ENCODE peak calls at places on chromosomes 3 and 15, in six cellular contexts. M is SHP77 treated with DMSO at 0.1 percent for 48 hours, F is nephron progenitor cell, I is anterior cingulate cortex, H is NCI-H1092 treated with DMSO at 0.1 percent for 48 hours, T is GM06990. Z is an unnamed sample.

GRCh38 chr3:24829632-24830229 is 335.1 kb upstream of the THRB start:
- DNase-seq in T (no peak), F (peak), H (peak), M (no peak), I (no peak), Z (peak)

GRCh38 chr3:177251756-177252155 is 54.5 kb upstream of the TBL1XR1 start:
- DNase-seq in M (no peak), F (no peak), T (no peak), I (no peak), H (no peak), Z (no peak)

GRCh38 chr3:632571-633170 is 436.1 kb downstream of the CHL1 start:
- DNase-seq in F (peak), M (peak), H (peak), I (peak), T (no peak), Z (peak)

GRCh38 chr15:98800437-98801233 is 152.3 kb downstream of the IGF1R start:
- DNase-seq in M (peak), F (peak), H (peak), T (no peak), I (peak), Z (no peak)

GRCh38 chr3:69888946-69889315 is 110.6 kb upstream of the SAMMSON start:
- DNase-seq in H (no peak), M (no peak), I (no peak), T (no peak), F (no peak), Z (no peak)

GRCh38 chr3:156396851-156397250 is 158.1 kb downstream of the SSR3 start:
- DNase-seq in M (no peak), I (no peak), H (no peak), T (no peak), F (no peak), Z (no peak)

GRCh38 chr3:98972155-98972554 is 70.7 kb upstream of the DCBLD2 start:
- DNase-seq in H (no peak), M (no peak), T (no peak), I (no peak), F (no peak), Z (no peak)

GRCh38 chr3:134367869-134368750 is 6.1 kb downstream of the AMOTL2 start:
- DNase-seq in T (no peak), H (no peak), F (no peak), M (no peak), I (no peak), Z (no peak)

GRCh38 chr3:183435701-183436100 is 7.3 kb upstream of the MCF2L2 start:
- DNase-seq in M (no peak), T (peak), H (no peak), F (no peak), I (no peak), Z (peak)

GRCh38 chr3:123229145-123229544 is 27.4 kb downstream of the SEC22A start:
- DNase-seq in F (no peak), T (no peak), I (no peak), M (no peak), H (peak), Z (no peak)

GRCh38 chr3:20842002-20842401 is 656.0 kb upstream of the SGO1 start:
- DNase-seq in I (no peak), T (no peak), F (no peak), H (no peak), M (no peak), Z (no peak)

GRCh38 chr15:34664418-34664817 is 81.0 kb upstream of the GOLGA8B start:
- DNase-seq in M (no peak), F (no peak), T (no peak), I (no peak), H (no peak), Z (no peak)

GRCh38 chr3:49916686-49917085 is 12.9 kb downstream of the MON1A start:
- DNase-seq in M (no peak), H (no peak), F (no peak), T (no peak), I (no peak), Z (no peak)

GRCh38 chr3:72738752-72739520 is 109.3 kb downstream of the SHQ1 start:
- DNase-seq in M (peak), F (peak), I (peak), T (peak), H (peak), Z (peak)

GRCh38 chr3:190701096-190701532 is 161.4 kb downstream of the GMNC start:
- DNase-seq in T (no peak), F (peak), I (no peak), M (peak), H (no peak), Z (no peak)

GRCh38 chr15:78000089-78000926 is 77.2 kb downstream of the TBC1D2B start:
- DNase-seq in I (peak), F (peak), H (no peak), T (peak), M (no peak), Z (peak)

GRCh38 chr3:102032491-102033383 is 183.4 kb downstream of the NFKBIZ start:
- DNase-seq in M (no peak), H (no peak), F (no peak), T (no peak), I (no peak), Z (no peak)

GRCh38 chr15:84736375-84736774 is 12.0 kb upstream of the ZNF592 start:
- DNase-seq in H (no peak), T (peak), F (no peak), M (no peak), I (no peak), Z (peak)

GRCh38 chr3:13881536-13882410 is 1.9 kb upstream of the WNT7A start:
- DNase-seq in T (no peak), H (no peak), M (no peak), I (no peak), F (no peak), Z (no peak)

GRCh38 chr3:46461971-46462910 is 2.5 kb downstream of the LTF start:
- DNase-seq in F (no peak), I (no peak), H (no peak), M (no peak), T (no peak), Z (no peak)

GRCh38 chr3:27677554-27677953 is 44.6 kb downstream of the EOMES start:
- DNase-seq in H (no peak), I (no peak), M (no peak), F (no peak), T (no peak), Z (no peak)

GRCh38 chr15:64521726-64522164 is 61.4 kb downstream of the ZNF609 start:
- DNase-seq in M (no peak), I (peak), T (no peak), F (no peak), H (no peak), Z (no peak)

GRCh38 chr15:67914537-67915373 is 74.9 kb upstream of the RNU6-1 start:
- DNase-seq in F (peak), T (no peak), H (peak), M (peak), I (peak), Z (no peak)

GRCh38 chr15:72229076-72229946 is 1.7 kb downstream of the PKM start:
- DNase-seq in I (no peak), M (no peak), H (no peak), F (peak), T (peak), Z (no peak)

GRCh38 chr15:39417766-39418165 is 163.1 kb upstream of the THBS1 start:
- DNase-seq in M (no peak), F (no peak), H (no peak), T (no peak), I (no peak), Z (no peak)

GRCh38 chr3:23981136-23981535 is 36.0 kb downstream of the NR1D2 start:
- DNase-seq in H (no peak), F (no peak), I (no peak), T (no peak), M (peak), Z (no peak)

GRCh38 chr15:41492597-41493204 is 973 bp upstream of the ITPKA start:
- DNase-seq in I (no peak), T (no peak), M (no peak), H (no peak), F (no peak), Z (no peak)

GRCh38 chr3:138409171-138409570 is 25.2 kb upstream of the ESYT3 start:
- DNase-seq in F (no peak), I (no peak), T (no peak), H (no peak), M (no peak), Z (no peak)